ENCODE peak calls at places on chromosomes 13 and 19, in nine cellular contexts. T is epithelial cell of esophagus; Y is ovary; U is left ventricle myocardium inferior; C is CD4-positive, CD25-positive, alpha-beta regulatory T cell; F is cardiac fibroblast; E is fibroblast of the aortic adventitia; S is GM23338; X is LNCaP clone FGC. K is an unnamed sample.

GRCh38 chr19:3555653-3556422 is 1.5 kb downstream of the MFSD12 start:
- DNase-seq in T (no peak), Y (no peak), U (no peak), C (no peak), F (no peak), E (no peak), S (no peak), X (no peak), K (no peak)

GRCh38 chr19:54218960-54219661 is 3.7 kb downstream of the LILRB3 start:
- DNase-seq in T (no peak), Y (no peak), U (no peak), C (no peak), F (no peak), E (no peak), S (no peak), X (no peak), K (no peak)

GRCh38 chr13:19967619-19968018 is 9.1 kb downstream of the ZMYM2 start:
- DNase-seq in T (no peak), Y (no peak), U (no peak), C (no peak), F (no peak), E (no peak), S (no peak), X (no peak), K (no peak)

GRCh38 chr13:24292476-24292875 is 16.9 kb upstream of the C1QTNF9 start:
- DNase-seq in T (no peak), Y (no peak), U (no peak), C (no peak), F (no peak), E (no peak), S (no peak), X (no peak), K (no peak)

GRCh38 chr19:49951806-49952474 is 9.0 kb downstream of the SIGLEC11 start:
- DNase-seq in T (no peak), Y (no peak), U (no peak), C (no peak), F (no peak), E (no peak), S (no peak), X (no peak), K (no peak)

GRCh38 chr19:18029617-18030338 is 21.8 kb downstream of the ARRDC2 start:
- DNase-seq in T (peak), Y (no peak), U (no peak), C (no peak), F (peak), E (no peak), S (no peak), X (peak), K (no peak)

GRCh38 chr13:45447050-45447661 is 17.6 kb upstream of the COG3 start:
- DNase-seq in T (no peak), Y (peak), U (no peak), C (no peak), F (no peak), E (no peak), S (no peak), X (no peak), K (no peak)

GRCh38 chr19:7372810-7373209 is 24.1 kb downstream of the ARHGEF18 start:
- DNase-seq in T (no peak), Y (no peak), U (no peak), C (no peak), F (no peak), E (no peak), S (no peak), X (no peak), K (no peak)

GRCh38 chr19:18589380-18590272 is 1.0 kb downstream of the REX1BD start:
- DNase-seq in T (peak), Y (peak), U (peak), C (peak), F (peak), E (peak), S (peak), X (peak), K (no peak)

GRCh38 chr19:29060833-29061364 is 152.1 kb downstream of the UQCRFS1 start:
- DNase-seq in T (no peak), Y (no peak), U (no peak), C (no peak), F (no peak), E (no peak), S (no peak), X (no peak), K (no peak)

GRCh38 chr19:9586764-9587163 is 2.5 kb upstream of the ZNF121 start:
- DNase-seq in T (peak), Y (peak), U (peak), C (peak), F (peak), E (peak), S (peak), X (peak), K (peak)

GRCh38 chr13:110976785-110977184 is 61.9 kb upstream of the ANKRD10 start:
- DNase-seq in T (no peak), Y (no peak), U (no peak), C (no peak), F (no peak), E (peak), S (no peak), X (no peak), K (no peak)

GRCh38 chr13:48078251-48078656 is 16.6 kb downstream of the MED4 start:
- DNase-seq in T (peak), Y (no peak), U (no peak), C (peak), F (no peak), E (no peak), S (peak), X (no peak), K (peak)

GRCh38 chr19:10751109-10751972 is 33.5 kb downstream of the DNM2 start:
- DNase-seq in T (peak), Y (no peak), U (peak), C (no peak), F (peak), E (no peak), S (peak), X (peak), K (no peak)

GRCh38 chr19:18291590-18292459 is 10.4 kb upstream of the JUND start:
- DNase-seq in T (peak), Y (peak), U (peak), C (peak), F (peak), E (peak), S (peak), X (no peak), K (no peak)

GRCh38 chr19:53870485-53870844 is 2.8 kb downstream of the MYADM start:
- DNase-seq in T (no peak), Y (no peak), U (no peak), C (no peak), F (no peak), E (no peak), S (no peak), X (peak), K (no peak)

GRCh38 chr19:18292810-18293641 is 11.6 kb upstream of the JUND start:
- DNase-seq in T (no peak), Y (peak), U (peak), C (peak), F (peak), E (peak), S (peak), X (no peak), K (no peak)

GRCh38 chr13:40187324-40187795 is 479.1 kb downstream of the FOXO1 start:
- DNase-seq in T (no peak), Y (no peak), U (no peak), C (peak), F (no peak), E (no peak), S (peak), X (no peak), K (no peak)

GRCh38 chr19:19461671-19462622 is 53.4 kb downstream of the TSSK6 start:
- DNase-seq in T (peak), Y (peak), U (peak), C (no peak), F (peak), E (peak), S (peak), X (no peak), K (no peak)

DNA sequence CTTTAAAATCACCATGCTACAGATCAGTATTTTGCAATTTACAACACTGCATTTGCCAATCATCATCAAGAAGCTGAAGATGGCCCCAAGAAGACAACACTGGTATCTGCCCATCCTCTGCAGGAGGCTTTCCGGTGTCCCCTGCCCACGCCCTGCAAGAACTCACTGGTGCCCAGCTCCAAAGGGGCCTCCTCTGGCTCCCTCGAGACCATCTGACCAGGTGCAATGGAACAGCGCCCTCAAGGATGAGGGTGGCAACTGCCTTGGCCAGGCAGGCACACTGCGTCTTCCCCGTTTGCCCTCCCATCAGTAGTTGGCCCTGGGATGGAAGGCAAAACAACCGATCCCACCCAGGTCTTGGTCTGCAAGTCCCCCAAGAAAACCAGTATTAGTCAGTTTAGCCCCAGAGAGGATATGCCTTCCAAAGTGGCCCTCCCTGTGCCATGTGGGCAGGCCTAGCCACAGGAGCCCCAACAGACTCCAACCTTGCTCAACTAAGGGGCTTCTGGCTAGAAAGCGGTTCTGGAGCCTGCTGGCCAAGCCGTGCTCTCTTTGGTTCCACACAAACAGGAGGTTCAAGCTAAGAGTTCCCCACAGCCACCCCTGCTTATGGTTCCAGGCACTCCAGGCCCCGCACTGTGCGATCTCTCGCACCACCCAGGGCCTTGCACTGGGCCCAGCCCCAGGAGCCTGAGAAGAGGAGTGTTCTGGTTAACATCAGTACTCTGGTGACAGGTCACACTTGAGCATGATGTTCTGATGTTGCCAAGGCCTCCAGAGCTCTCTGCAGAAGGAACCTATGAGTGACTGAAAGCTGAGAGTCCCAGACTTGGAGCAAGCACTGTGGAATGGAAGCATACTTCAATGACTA is 4.7 kb downstream of the PCID2 start:
- DNase-seq in T (no peak), Y (no peak), U (peak), C (no peak), F (no peak), E (peak), S (no peak), X (no peak), K (no peak)
- H3K4me3 ChIP-seq in T (no peak), Y (no peak), U (peak), C (no peak), F (no peak), E (no peak), S (no peak), X (no peak), K (no peak)

GRCh38 chr19:1470864-1471513 is 8.0 kb downstream of the C19orf25 start:
- DNase-seq in T (peak), Y (no peak), U (no peak), C (no peak), F (no peak), E (no peak), S (peak), X (no peak), K (no peak)

GRCh38 chr19:1469936-1470863 is 8.8 kb downstream of the C19orf25 start:
- DNase-seq in T (peak), Y (peak), U (peak), C (peak), F (no peak), E (no peak), S (peak), X (no peak), K (no peak)

GRCh38 chr19:1468274-1469199 is 10.5 kb downstream of the C19orf25 start:
- DNase-seq in T (peak), Y (no peak), U (no peak), C (no peak), F (peak), E (peak), S (no peak), X (no peak), K (no peak)

GRCh38 chr19:1467512-1468273 is 11.3 kb downstream of the C19orf25 start:
- DNase-seq in T (no peak), Y (no peak), U (no peak), C (no peak), F (no peak), E (no peak), S (no peak), X (no peak), K (no peak)

DNA sequence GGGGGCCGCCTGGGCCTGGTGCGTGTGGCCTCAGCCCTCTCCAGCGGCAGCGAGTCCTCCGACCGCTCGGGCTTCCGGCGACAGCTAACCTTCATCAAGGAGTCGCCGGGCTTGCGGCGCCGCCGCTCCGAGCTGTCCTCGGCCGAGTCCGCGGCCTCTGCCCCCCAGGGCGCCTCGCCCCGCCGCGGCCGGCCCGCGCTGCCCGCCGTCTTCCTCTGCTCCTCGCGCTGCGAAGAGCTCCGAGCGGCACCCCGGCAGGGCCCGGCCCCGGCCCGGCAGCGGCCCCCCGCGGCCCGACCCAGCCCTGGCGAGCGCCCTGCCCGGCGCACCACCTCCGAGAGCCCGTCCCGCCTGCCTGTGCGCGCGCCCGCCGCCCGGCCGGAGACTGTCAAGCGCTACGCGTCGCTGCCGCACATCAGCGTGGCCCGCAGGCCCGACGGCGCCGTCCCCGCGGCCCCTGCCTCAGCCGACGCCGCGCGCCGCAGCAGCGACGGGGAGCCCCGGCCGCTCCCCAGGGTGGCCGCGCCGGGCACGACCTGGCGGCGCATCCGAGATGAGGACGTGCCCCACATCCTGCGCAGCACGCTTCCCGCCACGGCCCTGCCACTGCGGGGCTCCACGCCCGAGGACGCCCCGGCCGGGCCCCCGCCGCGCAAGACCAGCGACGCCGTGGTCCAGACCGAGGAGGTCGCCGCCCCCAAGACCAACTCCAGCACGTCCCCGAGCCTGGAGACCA is 9.6 kb downstream of the C19orf25 start:
- DNase-seq in T (peak), Y (no peak), U (no peak), C (no peak), F (no peak), E (no peak), S (no peak), X (no peak), K (no peak)
- H3K4me3 ChIP-seq in T (peak), Y (peak), U (peak), C (no peak), F (peak), E (peak), S (peak), X (no peak), K (peak)

GRCh38 chr19:40403262-40403984 is 9.8 kb downstream of the PRX start:
- DNase-seq in T (peak), Y (peak), U (peak), C (peak), F (peak), E (peak), S (peak), X (peak), K (no peak)
- H3K4me3 ChIP-seq in T (peak), Y (peak), U (peak), C (peak), F (peak), E (peak), S (peak), X (peak), K (peak)

DNA sequence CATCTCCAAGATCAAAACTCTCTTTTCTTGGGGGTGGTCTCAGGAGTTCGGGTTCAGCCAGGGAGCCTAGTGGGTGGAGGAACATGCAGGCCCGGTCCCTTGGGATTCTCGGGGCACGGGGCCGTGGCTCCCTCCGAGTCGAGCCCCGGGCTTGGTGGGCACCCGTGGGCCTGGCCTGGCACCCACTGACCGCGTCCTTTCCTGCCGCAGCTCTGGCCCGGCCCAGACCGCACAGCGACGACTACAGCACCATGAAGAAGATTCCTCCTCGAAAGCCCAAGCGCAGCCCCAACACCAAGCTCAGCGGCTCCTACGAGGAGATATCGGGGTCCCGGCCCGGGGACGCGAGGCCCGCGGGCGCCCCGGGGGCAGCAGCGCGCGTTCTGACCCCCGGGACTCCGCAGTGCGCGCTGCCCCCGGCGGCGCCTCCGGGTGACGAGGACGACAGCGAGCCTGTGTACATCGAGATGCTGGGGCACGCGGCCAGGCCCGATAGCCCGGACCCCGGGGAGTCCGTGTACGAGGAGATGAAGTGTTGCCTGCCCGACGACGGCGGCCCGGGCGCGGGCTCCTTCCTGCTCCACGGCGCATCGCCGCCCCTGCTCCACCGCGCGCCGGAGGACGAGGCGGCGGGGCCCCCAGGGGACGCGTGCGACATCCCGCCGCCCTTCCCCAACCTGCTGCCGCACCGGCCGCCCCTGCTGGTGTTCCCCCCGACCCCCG is 510.8 kb downstream of the MYO16 start:
- DNase-seq in T (no peak), Y (no peak), U (no peak), C (no peak), F (no peak), E (no peak), S (peak), X (no peak), K (no peak)
- H3K4me3 ChIP-seq in T (no peak), Y (no peak), U (peak), C (no peak), F (peak), E (no peak), S (no peak), X (no peak), K (no peak)

DNA sequence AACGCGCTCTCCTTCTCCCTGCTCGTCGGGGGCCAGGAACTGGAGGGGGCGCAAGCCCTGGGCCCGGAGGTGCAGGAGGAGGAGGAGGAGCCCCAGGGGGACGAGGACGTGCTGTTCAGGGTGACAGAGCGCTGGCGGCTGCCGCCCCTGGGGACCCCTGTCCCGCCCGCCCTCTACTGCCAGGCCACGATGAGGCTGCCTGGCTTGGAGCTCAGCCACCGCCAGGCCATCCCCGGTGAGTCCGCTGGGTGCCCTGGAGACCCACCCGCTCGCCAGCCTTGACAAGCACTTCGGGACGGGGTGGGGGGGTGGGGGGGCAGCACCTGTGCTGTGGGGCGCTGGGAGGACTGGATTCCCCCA is 2.3 kb downstream of the MADCAM1 start:
- DNase-seq in T (no peak), Y (no peak), U (no peak), C (no peak), F (no peak), E (no peak), S (no peak), X (no peak), K (no peak)
- H3K4me3 ChIP-seq in T (no peak), Y (no peak), U (no peak), C (no peak), F (no peak), E (no peak), S (peak), X (no peak), K (no peak)

GRCh38 chr19:17026706-17027427 is at the start of gene CPAMD8:
- DNase-seq in T (no peak), Y (no peak), U (peak), C (no peak), F (no peak), E (no peak), S (peak), X (no peak), K (no peak)
- H3K4me3 ChIP-seq in T (peak), Y (no peak), U (peak), C (no peak), F (no peak), E (no peak), S (peak), X (no peak), K (no peak)

GRCh38 chr13:33541962-33542308 is 256.4 kb upstream of the STARD13 start:
- DNase-seq in T (no peak), Y (no peak), U (no peak), C (no peak), F (no peak), E (no peak), S (no peak), X (no peak), K (no peak)
- H3K4me3 ChIP-seq in T (peak), Y (peak), U (peak), C (peak), F (peak), E (peak), S (peak), X (peak), K (peak)

K was measured in epithelial cell of proximal tubule.